ENCODE peak calls at places on chromosomes 11 and 22, in ten cellular contexts. Z, I, T, X, N, K, E, Y, U and D are unnamed samples.

GRCh38 chr11:121755191-121755590 is 302.4 kb upstream of the SORL1-AS1 start:
- DNase-seq in Z (no peak), I (no peak), T (no peak), X (no peak), N (no peak), K (no peak), E (no peak), Y (no peak), U (no peak), D (no peak)

GRCh38 chr11:77568306-77568705 is 21.4 kb upstream of the AQP11 start:
- DNase-seq in Z (no peak), I (no peak), T (no peak), X (no peak), N (no peak), K (no peak), E (no peak), Y (no peak), U (no peak), D (no peak)

GRCh38 chr11:35242843-35243242 is 103.9 kb downstream of the CD44 start:
- DNase-seq in Z (no peak), I (no peak), T (no peak), X (no peak), N (no peak), K (no peak), E (no peak), Y (no peak), U (no peak), D (no peak)

GRCh38 chr11:118878187-118878586 is 5.5 kb upstream of the CXCR5 start:
- DNase-seq in Z (no peak), I (no peak), T (no peak), X (no peak), N (no peak), K (no peak), E (no peak), Y (peak), U (no peak), D (no peak)

GRCh38 chr11:133272386-133272785 is 259.9 kb downstream of the OPCML start:
- DNase-seq in Z (no peak), I (no peak), T (no peak), X (no peak), N (no peak), K (no peak), E (no peak), Y (no peak), U (no peak), D (no peak)

GRCh38 chr11:78418584-78419211 is 1.1 kb upstream of the GAB2 start:
- DNase-seq in Z (no peak), I (peak), T (peak), X (no peak), N (no peak), K (no peak), E (no peak), Y (no peak), U (no peak), D (no peak)

GRCh38 chr11:46725338-46726205 is 6.6 kb downstream of the F2 start:
- DNase-seq in Z (no peak), I (no peak), T (no peak), X (no peak), N (no peak), K (no peak), E (no peak), Y (no peak), U (peak), D (no peak)

GRCh38 chr22:37162221-37163095 is 12.7 kb upstream of the IL2RB start:
- DNase-seq in Z (no peak), I (no peak), T (no peak), X (no peak), N (no peak), K (no peak), E (no peak), Y (peak), U (no peak), D (no peak)

GRCh38 chr11:72840780-72841179 is 26.6 kb downstream of the ATG16L2 start:
- DNase-seq in Z (no peak), I (peak), T (peak), X (peak), N (peak), K (no peak), E (peak), Y (no peak), U (no peak), D (no peak)

GRCh38 chr11:23991140-23991539 is 505.7 kb upstream of the LUZP2 start:
- DNase-seq in Z (no peak), I (peak), T (peak), X (peak), N (no peak), K (no peak), E (peak), Y (no peak), U (no peak), D (no peak)

GRCh38 chr22:39312410-39312809 is 7.0 kb downstream of the RPL3 start:
- DNase-seq in Z (no peak), I (no peak), T (no peak), X (no peak), N (no peak), K (no peak), E (no peak), Y (no peak), U (peak), D (no peak)

GRCh38 chr11:71251761-71252433 is 480 bp downstream of the SHANK2 start:
- DNase-seq in Z (no peak), I (no peak), T (no peak), X (no peak), N (peak), K (no peak), E (peak), Y (no peak), U (peak), D (peak)

GRCh38 chr11:118610220-118610772 is 2.9 kb downstream of the PHLDB1 start:
- DNase-seq in Z (peak), I (no peak), T (no peak), X (no peak), N (no peak), K (no peak), E (no peak), Y (no peak), U (peak), D (no peak)

GRCh38 chr11:20156876-20157613 is 3.2 kb downstream of the DBX1 start:
- DNase-seq in Z (no peak), I (no peak), T (no peak), X (no peak), N (no peak), K (no peak), E (no peak), Y (peak), U (peak), D (no peak)

GRCh38 chr11:118144301-118144701 is 8.3 kb downstream of the SCN4B start:
- DNase-seq in Z (peak), I (no peak), T (no peak), X (no peak), N (no peak), K (no peak), E (no peak), Y (peak), U (no peak), D (no peak)

GRCh38 chr11:2409026-2409553 is 8.5 kb downstream of the TSSC4 start:
- DNase-seq in Z (no peak), I (no peak), T (no peak), X (no peak), N (no peak), K (no peak), E (no peak), Y (no peak), U (no peak), D (no peak)

GRCh38 chr11:106446961-106447360 is 369.5 kb downstream of the AASDHPPT start:
- DNase-seq in Z (no peak), I (no peak), T (no peak), X (no peak), N (no peak), K (no peak), E (no peak), Y (no peak), U (no peak), D (no peak)

GRCh38 chr11:14073821-14074529 is 111.5 kb downstream of the SPON1 start:
- DNase-seq in Z (no peak), I (no peak), T (no peak), X (no peak), N (no peak), K (no peak), E (peak), Y (peak), U (no peak), D (no peak)

GRCh38 chr11:123235117-123235686 is 40.2 kb upstream of the CLMP start:
- DNase-seq in Z (peak), I (no peak), T (no peak), X (no peak), N (peak), K (no peak), E (peak), Y (peak), U (peak), D (peak)

GRCh38 chr11:120160436-120160835 is 22.5 kb upstream of the TRIM29 start:
- DNase-seq in Z (no peak), I (no peak), T (no peak), X (no peak), N (no peak), K (no peak), E (no peak), Y (no peak), U (no peak), D (no peak)

GRCh38 chr11:69425895-69426544 is 55.4 kb upstream of the LINC01488 start:
- DNase-seq in Z (no peak), I (no peak), T (no peak), X (no peak), N (no peak), K (no peak), E (no peak), Y (no peak), U (no peak), D (no peak)

GRCh38 chr22:30444632-30445437 is 19.3 kb downstream of the MTFP1 start:
- DNase-seq in Z (no peak), I (peak), T (peak), X (no peak), N (peak), K (no peak), E (peak), Y (no peak), U (peak), D (no peak)

GRCh38 chr11:93041682-93042081 is 72.2 kb downstream of the MTNR1B start:
- DNase-seq in Z (no peak), I (no peak), T (no peak), X (no peak), N (no peak), K (no peak), E (no peak), Y (no peak), U (no peak), D (no peak)

GRCh38 chr22:22689621-22690345 is 45.4 kb downstream of the GGTLC2 start:
- DNase-seq in Z (no peak), I (no peak), T (no peak), X (no peak), N (no peak), K (no peak), E (no peak), Y (no peak), U (no peak), D (no peak)

GRCh38 chr22:50320671-50321325 is 6.0 kb downstream of the DENND6B start:
- DNase-seq in Z (no peak), I (no peak), T (no peak), X (no peak), N (no peak), K (no peak), E (no peak), Y (no peak), U (no peak), D (no peak)

GRCh38 chr11:31050061-31050790 is 319.3 kb downstream of the DCDC1 start:
- DNase-seq in Z (peak), I (no peak), T (no peak), X (no peak), N (no peak), K (no peak), E (no peak), Y (peak), U (peak), D (no peak)

GRCh38 chr11:35746356-35747153 is 84.0 kb downstream of the TRIM44 start:
- DNase-seq in Z (no peak), I (no peak), T (peak), X (no peak), N (no peak), K (no peak), E (peak), Y (no peak), U (no peak), D (no peak)

GRCh38 chr22:35899736-35900135 is 128.9 kb downstream of the RBFOX2 start:
- DNase-seq in Z (no peak), I (no peak), T (no peak), X (no peak), N (no peak), K (no peak), E (no peak), Y (no peak), U (no peak), D (no peak)

GRCh38 chr22:35894464-35894878 is 134.2 kb downstream of the RBFOX2 start:
- DNase-seq in Z (peak), I (no peak), T (no peak), X (no peak), N (no peak), K (no peak), E (no peak), Y (no peak), U (no peak), D (no peak)

GRCh38 chr22:35894937-35895708 is 133.5 kb downstream of the RBFOX2 start:
- DNase-seq in Z (peak), I (peak), T (peak), X (peak), N (peak), K (no peak), E (peak), Y (no peak), U (no peak), D (no peak)

GRCh38 chr22:35893698-35894097 is 134.9 kb downstream of the RBFOX2 start:
- DNase-seq in Z (peak), I (no peak), T (peak), X (no peak), N (no peak), K (no peak), E (peak), Y (no peak), U (no peak), D (no peak)

GRCh38 chr22:35896306-35896705 is 132.3 kb downstream of the RBFOX2 start:
- DNase-seq in Z (no peak), I (no peak), T (no peak), X (no peak), N (no peak), K (no peak), E (no peak), Y (no peak), U (no peak), D (no peak)
- H3K27ac ChIP-seq in Z (no peak), I (no peak), T (no peak), X (no peak), N (no peak), K (peak), E (peak), Y (no peak), U (no peak), D (no peak)

GRCh38 chr11:59756496-59756840 is 1.3 kb downstream of the STX3 start:
- DNase-seq in Z (no peak), I (peak), T (no peak), X (no peak), N (peak), K (no peak), E (no peak), Y (no peak), U (no peak), D (no peak)

GRCh38 chr11:59754494-59754858 is 700 bp upstream of the STX3 start:
- DNase-seq in Z (peak), I (no peak), T (peak), X (no peak), N (peak), K (no peak), E (no peak), Y (no peak), U (peak), D (no peak)

GRCh38 chr11:59755701-59756495 is 722 bp downstream of the STX3 start:
- DNase-seq in Z (peak), I (peak), T (peak), X (peak), N (peak), K (no peak), E (peak), Y (peak), U (peak), D (peak)

GRCh38 chr11:59754859-59755700 is at the start of gene STX3:
- DNase-seq in Z (peak), I (peak), T (peak), X (no peak), N (peak), K (no peak), E (peak), Y (peak), U (peak), D (peak)

GRCh38 chr11:59753650-59754493 is 1.3 kb upstream of the STX3 start:
- DNase-seq in Z (peak), I (peak), T (peak), X (peak), N (peak), K (peak), E (peak), Y (peak), U (peak), D (peak)
- TF ChIP-seq CTCF in Z (peak), I (peak), T (peak), X (peak), N (peak), K (peak), E (peak), Y (peak), U (peak), D (peak)

GRCh38 chr22:33057363-33057995 is 702 bp downstream of the SYN3 start:
- DNase-seq in Z (no peak), I (no peak), T (no peak), X (no peak), N (no peak), K (no peak), E (no peak), Y (no peak), U (no peak), D (no peak)
- H3K4me3 ChIP-seq in Z (peak), I (no peak), T (no peak), X (no peak), N (peak), K (peak), E (peak), Y (peak), U (peak), D (peak)

GRCh38 chr22:35367331-35367886 is 13.5 kb upstream of the HMOX1 start:
- DNase-seq in Z (no peak), I (no peak), T (no peak), X (no peak), N (no peak), K (no peak), E (no peak), Y (no peak), U (no peak), D (no peak)
- H3K27ac ChIP-seq in Z (peak), I (no peak), T (no peak), X (no peak), N (peak), K (no peak), E (no peak), Y (no peak), U (no peak), D (no peak)

GRCh38 chr11:125750629-125751028 is 4.5 kb downstream of the PATE1 start:
- DNase-seq in Z (no peak), I (no peak), T (no peak), X (no peak), N (no peak), K (no peak), E (no peak), Y (no peak), U (no peak), D (no peak)
- TF ChIP-seq CTCF in Z (no peak), I (no peak), T (no peak), X (peak), N (no peak), K (no peak), E (no peak), Y (no peak), U (peak), D (no peak)